ENCODE peak calls at places on chromosomes 5 and 9, in four cellular contexts. Y, X, F and U are unnamed samples.

GRCh38 chr9:82325907-82326306 is 337.3 kb downstream of the SPATA31D1 start:
- DNase-seq in Y (no peak), F (no peak), X (no peak), U (no peak)

GRCh38 chr9:83708515-83709158 is 879 bp upstream of the UBQLN1 start:
- DNase-seq in F (peak), Y (peak), X (peak), U (peak)

GRCh38 chr5:96031811-96032261 is 70.2 kb upstream of the ELL2 start:
- DNase-seq in F (no peak), Y (peak), X (no peak), U (no peak)

GRCh38 chr5:51960617-51961115 is 577.4 kb downstream of the ISL1 start:
- DNase-seq in F (peak), Y (peak), X (peak), U (no peak)

GRCh38 chr5:8839361-8840055 is 706.4 kb downstream of the SEMA5A start:
- DNase-seq in X (no peak), Y (no peak), F (no peak), U (no peak)

GRCh38 chr5:113770648-113771047 is 257.2 kb downstream of the YTHDC2 start:
- DNase-seq in F (no peak), X (no peak), Y (no peak), U (no peak)

GRCh38 chr5:37847978-37848425 is 8.2 kb upstream of the GDNF start:
- DNase-seq in Y (peak), F (no peak), X (peak), U (no peak)

GRCh38 chr9:81687521-81688261 is 1.7 kb downstream of the TLE1 start:
- DNase-seq in X (peak), Y (peak), F (peak), U (peak)

GRCh38 chr5:84362061-84362720 is 22.5 kb downstream of the EDIL3 start:
- DNase-seq in F (no peak), X (no peak), Y (peak), U (no peak)

GRCh38 chr9:97570899-97571298 is 62.3 kb downstream of the TSTD2 start:
- DNase-seq in F (no peak), Y (no peak), X (no peak), U (no peak)

GRCh38 chr5:75348241-75348640 is 11.2 kb downstream of the HMGCR start:
- DNase-seq in X (no peak), Y (no peak), F (no peak), U (no peak)

GRCh38 chr9:85740821-85741111 is 988 bp downstream of the AGTPBP1 start:
- DNase-seq in Y (peak), X (no peak), F (peak), U (no peak)

GRCh38 chr9:98962861-98963260 is 19.2 kb downstream of the COL15A1 start:
- DNase-seq in Y (peak), X (no peak), F (no peak), U (no peak)

GRCh38 chr9:98964201-98964600 is 20.5 kb downstream of the COL15A1 start:
- DNase-seq in Y (no peak), X (no peak), F (no peak), U (no peak)

GRCh38 chr9:98962181-98962560 is 18.5 kb downstream of the COL15A1 start:
- DNase-seq in F (no peak), X (no peak), Y (no peak), U (no peak)

GRCh38 chr9:98960409-98960808 is 16.7 kb downstream of the COL15A1 start:
- DNase-seq in X (no peak), Y (no peak), F (no peak), U (no peak)

GRCh38 chr9:98961513-98962180 is 17.9 kb downstream of the COL15A1 start:
- DNase-seq in X (no peak), F (no peak), Y (no peak), U (no peak)
- H3K4me3 ChIP-seq in X (no peak), F (no peak), Y (no peak), U (no peak)

GRCh38 chr5:123094919-123095693 is 6.1 kb downstream of the PRDM6 start:
- DNase-seq in Y (no peak), X (no peak), F (peak), U (no peak)
- H3K4me3 ChIP-seq in Y (no peak), X (no peak), F (peak), U (no peak)

GRCh38 chr9:16272766-16273165 is 597.7 kb downstream of the BNC2 start:
- DNase-seq in X (no peak), Y (peak), F (no peak), U (no peak)
- H3K4me3 ChIP-seq in X (no peak), Y (no peak), F (no peak), U (no peak)

GRCh38 chr5:62460578-62460983 is 48.0 kb downstream of the IPO11 start:
- DNase-seq in Y (peak), F (peak), X (peak), U (no peak)
- H3K4me3 ChIP-seq in Y (no peak), F (no peak), X (no peak), U (no peak)

DNA sequence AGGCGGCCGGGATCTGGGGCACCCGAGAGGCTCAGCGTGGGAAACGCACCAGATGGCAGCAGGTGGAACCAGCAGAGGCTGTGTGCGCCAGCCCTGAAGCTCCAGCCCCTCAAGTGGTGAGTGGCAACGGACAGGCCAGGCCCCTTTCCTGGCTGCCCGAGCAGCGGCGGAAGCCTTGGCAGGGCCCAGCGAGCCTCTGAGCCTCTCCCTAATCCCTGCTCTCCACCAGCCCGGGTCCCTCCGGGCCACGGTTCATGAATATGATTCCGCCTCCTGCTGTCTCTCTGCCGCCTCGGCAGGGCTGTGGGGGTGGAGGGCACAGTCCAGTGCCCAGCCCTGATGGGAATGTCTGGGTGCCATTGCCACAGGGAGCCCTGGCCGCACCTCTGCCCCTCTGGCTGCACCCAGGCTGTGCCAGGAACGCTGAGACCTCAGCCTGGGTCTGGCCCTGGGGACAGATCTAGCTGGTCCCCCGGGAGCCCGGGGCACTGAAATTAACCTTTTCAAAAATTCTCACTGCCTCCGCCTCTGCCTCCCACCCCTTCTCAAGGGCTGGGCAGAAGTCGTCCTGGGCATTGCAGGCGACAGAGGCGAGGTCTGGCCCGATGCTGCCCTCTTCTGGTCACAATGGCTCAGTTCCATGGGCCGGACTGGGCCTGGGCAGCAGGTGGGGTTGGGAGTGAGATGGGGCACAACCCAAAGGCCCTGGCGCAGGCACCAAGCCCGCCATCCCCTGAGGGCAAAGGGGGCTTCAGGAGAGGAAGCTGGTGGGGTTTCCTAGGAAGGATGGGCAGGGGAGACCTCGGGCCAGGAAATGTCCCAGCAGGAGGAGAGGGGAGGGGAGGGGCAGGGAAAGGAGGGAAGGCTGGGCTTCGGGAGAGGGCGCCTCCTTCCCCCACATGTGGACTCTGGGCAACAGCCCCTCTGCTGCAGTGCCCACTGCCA is 20.3 kb downstream of the CCDC187 start:
- DNase-seq in Y (peak), F (peak), X (peak), U (peak)
- H3K4me3 ChIP-seq in Y (no peak), F (no peak), X (peak), U (no peak)

GRCh38 chr5:173625686-173626500 is 9.4 kb upstream of the BOD1 start:
- DNase-seq in F (no peak), X (peak), Y (no peak), U (no peak)

GRCh38 chr5:173628501-173628900 is 12.1 kb upstream of the BOD1 start:
- DNase-seq in Y (no peak), X (no peak), F (no peak), U (no peak)

GRCh38 chr5:173627860-173628392 is 11.5 kb upstream of the BOD1 start:
- DNase-seq in X (no peak), F (no peak), Y (no peak), U (no peak)

GRCh38 chr5:173626501-173626812 is 10.0 kb upstream of the BOD1 start:
- DNase-seq in X (no peak), Y (no peak), F (no peak), U (no peak)

GRCh38 chr5:173627271-173627670 is 10.8 kb upstream of the BOD1 start:
- DNase-seq in Y (no peak), F (no peak), X (no peak), U (no peak)
- H3K4me3 ChIP-seq in Y (no peak), F (no peak), X (no peak), U (no peak)

GRCh38 chr9:110578575-110578895 is 1.0 kb downstream of the SVEP1 start:
- DNase-seq in X (no peak), F (no peak), Y (no peak), U (no peak)

GRCh38 chr9:110580850-110581249 is 1.3 kb upstream of the SVEP1 start:
- DNase-seq in F (no peak), Y (peak), X (no peak), U (no peak)

GRCh38 chr9:110582156-110582555 is 2.6 kb upstream of the SVEP1 start:
- DNase-seq in F (no peak), X (no peak), Y (no peak), U (no peak)

GRCh38 chr9:110579763-110580255 is 268 bp upstream of the SVEP1 start:
- DNase-seq in X (no peak), Y (peak), F (peak), U (peak)

GRCh38 chr9:110578896-110579752 is at the start of gene SVEP1:
- DNase-seq in Y (peak), F (peak), X (no peak), U (peak)
- H3K4me3 ChIP-seq in Y (peak), F (peak), X (no peak), U (peak)

GRCh38 chr9:70044450-70045307 is 1.0 kb downstream of the MAMDC2 start:
- DNase-seq in X (no peak), F (no peak), Y (peak), U (no peak)

GRCh38 chr9:70046274-70047070 is 2.8 kb downstream of the MAMDC2 start:
- DNase-seq in Y (peak), F (no peak), X (no peak), U (no peak)

GRCh38 chr9:70043689-70044449 is at the start of gene MAMDC2:
- DNase-seq in Y (peak), X (no peak), F (peak), U (no peak)

GRCh38 chr9:70043285-70043684 is 363 bp upstream of the MAMDC2 start:
- DNase-seq in X (no peak), Y (no peak), F (no peak), U (no peak)

GRCh38 chr9:70045452-70045851 is 1.8 kb downstream of the MAMDC2 start:
- DNase-seq in X (no peak), Y (no peak), F (no peak), U (no peak)
- H3K4me3 ChIP-seq in X (no peak), Y (no peak), F (no peak), U (no peak)